ENCODE peak calls at places on chromosomes 2 and 18, in nine cellular contexts. Z is upper lobe of right lung; H is neural progenitor cell; P is iPS DF 6.9; Y is fibroblast of lung; V is thoracic aorta; X is SJCRH30; K is CD8-positive, alpha-beta T cell; W is brain microvascular endothelial cell. B is an unnamed sample.

GRCh38 chr2:18085593-18085992 is 207.1 kb downstream of the KCNS3 start:
- DNase-seq in Y (no peak), W (no peak), X (no peak), V (no peak), Z (no peak), P (no peak), H (no peak), K (no peak), B (no peak)

GRCh38 chr18:75854174-75854573 is 426.7 kb upstream of the SMIM21 start:
- DNase-seq in X (peak), H (peak), P (peak), Y (no peak), V (no peak), K (no peak), W (no peak), Z (no peak), B (no peak)

GRCh38 chr2:239098288-239098970 is 250.5 kb downstream of the TWIST2 start:
- DNase-seq in Y (no peak), W (no peak), Z (no peak), H (no peak), V (no peak), P (no peak), X (no peak), K (no peak), B (no peak)

GRCh38 chr2:163246111-163246510 is 407.5 kb upstream of the KCNH7 start:
- DNase-seq in H (peak), P (no peak), V (no peak), K (no peak), Z (no peak), X (no peak), Y (no peak), W (no peak), B (no peak)

GRCh38 chr18:5237083-5237722 is 40.1 kb upstream of the AKAIN1 start:
- DNase-seq in Z (no peak), P (no peak), K (peak), Y (peak), H (no peak), X (no peak), W (no peak), V (no peak), B (no peak)

GRCh38 chr2:70767094-70767698 is 804 bp downstream of the ADD2 start:
- DNase-seq in Z (no peak), H (peak), Y (no peak), V (no peak), X (no peak), W (no peak), K (no peak), P (no peak), B (no peak)

GRCh38 chr2:132544045-132544630 is 125.9 kb downstream of the LYPD1 start:
- DNase-seq in Z (no peak), P (no peak), K (no peak), X (no peak), V (no peak), Y (no peak), H (no peak), W (no peak), B (no peak)

GRCh38 chr2:70668432-70668831 is 99.6 kb downstream of the ADD2 start:
- DNase-seq in H (no peak), X (no peak), Y (no peak), P (no peak), V (no peak), Z (no peak), K (no peak), W (no peak), B (no peak)

GRCh38 chr2:54275541-54275940 is 19.5 kb upstream of the TSPYL6 start:
- DNase-seq in Y (no peak), W (no peak), Z (no peak), X (no peak), K (no peak), H (no peak), P (no peak), V (no peak), B (no peak)

GRCh38 chr18:13605901-13606300 is 120.5 kb downstream of the FAM210A start:
- DNase-seq in P (no peak), Y (no peak), X (no peak), H (no peak), K (no peak), Z (no peak), V (no peak), W (no peak), B (no peak)

GRCh38 chr2:15486770-15487169 is 74.4 kb downstream of the NBAS start:
- DNase-seq in Z (no peak), K (no peak), H (no peak), Y (no peak), X (no peak), W (no peak), P (no peak), V (no peak), B (no peak)

GRCh38 chr2:239316562-239317465 is 84.0 kb downstream of the HDAC4 start:
- DNase-seq in Z (no peak), P (no peak), K (no peak), V (peak), W (no peak), Y (peak), H (no peak), X (no peak), B (peak)

GRCh38 chr2:3320910-3321605 is 56.6 kb downstream of the EIPR1 start:
- DNase-seq in W (no peak), H (no peak), X (no peak), Y (peak), K (no peak), V (no peak), Z (no peak), P (no peak), B (no peak)

GRCh38 chr18:21315741-21316187 is 73.7 kb downstream of the GREB1L start:
- DNase-seq in K (no peak), P (no peak), X (no peak), Z (no peak), H (peak), V (no peak), W (no peak), Y (peak), B (no peak)

GRCh38 chr2:8162602-8163001 is 519.3 kb upstream of the ID2 start:
- DNase-seq in K (no peak), X (no peak), W (peak), Y (peak), P (no peak), Z (no peak), H (no peak), V (no peak), B (peak)

GRCh38 chr18:56563568-56563967 is 74.8 kb downstream of the TXNL1 start:
- DNase-seq in W (no peak), H (peak), K (no peak), Z (no peak), X (peak), V (no peak), P (peak), Y (no peak), B (no peak)

GRCh38 chr2:238379096-238379810 is 47.5 kb upstream of the ASB1 start:
- DNase-seq in H (no peak), P (no peak), Z (no peak), X (no peak), Y (peak), W (peak), K (no peak), V (no peak), B (no peak)

GRCh38 chr18:24138281-24138883 is 480 bp upstream of the CABYR start:
- DNase-seq in P (no peak), Y (no peak), W (no peak), X (no peak), V (no peak), H (no peak), K (no peak), Z (no peak), B (no peak)

GRCh38 chr2:44772670-44773378 is 168.7 kb upstream of the SIX3 start:
- DNase-seq in Z (no peak), W (no peak), X (peak), K (no peak), H (peak), P (no peak), V (no peak), Y (no peak), B (no peak)

GRCh38 chr2:10654069-10654468 is 35.7 kb downstream of the NOL10 start:
- DNase-seq in V (no peak), H (no peak), Y (peak), X (no peak), K (no peak), P (no peak), W (no peak), Z (no peak), B (no peak)

GRCh38 chr2:147273106-147273505 is 571.7 kb upstream of the ACVR2A start:
- DNase-seq in Z (no peak), P (no peak), K (no peak), W (no peak), X (no peak), H (no peak), V (no peak), Y (no peak), B (no peak)

GRCh38 chr18:73007195-73007934 is 139.6 kb upstream of the NETO1 start:
- DNase-seq in K (no peak), Z (no peak), P (no peak), V (no peak), Y (peak), H (peak), W (no peak), X (no peak), B (no peak)

GRCh38 chr18:62131305-62131909 is 55.4 kb downstream of the PIGN start:
- DNase-seq in P (peak), W (peak), K (peak), H (peak), V (no peak), X (peak), Y (peak), Z (no peak), B (peak)

GRCh38 chr2:27049422-27050280 is 1.8 kb upstream of the AGBL5 start:
- DNase-seq in W (no peak), X (peak), V (no peak), Y (no peak), H (no peak), Z (peak), P (no peak), K (peak), B (no peak)

GRCh38 chr2:219997341-219997851 is 370.0 kb downstream of the SLC4A3 start:
- DNase-seq in X (peak), W (peak), V (no peak), Z (no peak), K (no peak), H (peak), P (peak), Y (peak), B (peak)

GRCh38 chr2:230805353-230806017 is 59.3 kb upstream of the ITM2C start:
- DNase-seq in W (no peak), K (no peak), H (no peak), Y (no peak), X (no peak), Z (no peak), P (no peak), V (no peak), B (no peak)

GRCh38 chr2:165067958-165068612 is 112.8 kb upstream of the SLC38A11 start:
- DNase-seq in H (peak), W (peak), P (peak), X (peak), Y (peak), K (no peak), Z (no peak), V (no peak), B (no peak)

GRCh38 chr2:201987426-201987825 is 46.2 kb upstream of the FZD7 start:
- DNase-seq in W (no peak), X (peak), K (no peak), H (no peak), Z (no peak), Y (no peak), V (no peak), P (no peak), B (no peak)

GRCh38 chr2:183037660-183038340 is 457 bp downstream of the NCKAP1 start:
- DNase-seq in H (peak), W (peak), Y (peak), P (no peak), X (peak), K (peak), V (no peak), Z (peak), B (peak)

GRCh38 chr2:64654993-64655666 is 1.4 kb upstream of the SERTAD2 start:
- DNase-seq in Y (peak), X (peak), W (no peak), Z (no peak), K (no peak), V (no peak), P (no peak), H (no peak), B (no peak)

GRCh38 chr2:172614932-172615331 is 59.0 kb downstream of the PDK1 start:
- DNase-seq in P (no peak), W (peak), H (no peak), Y (no peak), Z (no peak), X (no peak), K (no peak), V (no peak), B (no peak)

GRCh38 chr2:129782618-129782960 is 196.9 kb upstream of the RAB6C start:
- DNase-seq in Z (no peak), P (no peak), Y (no peak), V (no peak), H (no peak), K (no peak), X (no peak), W (no peak), B (no peak)

GRCh38 chr2:105324732-105325131 is 4.8 kb downstream of the TGFBRAP1 start:
- DNase-seq in P (no peak), V (no peak), W (peak), Z (no peak), K (no peak), Y (peak), H (peak), X (peak), B (no peak)

GRCh38 chr2:216404010-216404618 is 8.2 kb upstream of the SMARCAL1 start:
- DNase-seq in Y (no peak), Z (no peak), V (no peak), H (peak), W (peak), K (no peak), X (peak), P (no peak), B (no peak)

GRCh38 chr2:204545861-204546773 is 842 bp downstream of the PARD3B start:
- DNase-seq in H (no peak), V (no peak), Z (peak), K (no peak), W (no peak), X (peak), P (no peak), Y (no peak), B (no peak)
- H3K27ac ChIP-seq in H (no peak), V (peak), Z (peak), K (no peak), W (peak), X (peak), P (no peak), Y (peak), B (peak)

GRCh38 chr18:666177-666576 is 8.7 kb downstream of the TYMS start:
- DNase-seq in Z (no peak), H (peak), Y (no peak), V (no peak), P (no peak), K (no peak), W (no peak), X (no peak), B (no peak)

GRCh38 chr18:659597-659996 is 2.1 kb downstream of the TYMS start:
- DNase-seq in V (no peak), Z (no peak), P (no peak), X (no peak), K (no peak), Y (no peak), W (no peak), H (no peak), B (no peak)

GRCh38 chr18:658947-659533 is 1.6 kb downstream of the TYMS start:
- DNase-seq in K (no peak), X (no peak), H (no peak), V (no peak), P (no peak), Y (no peak), W (no peak), Z (no peak), B (no peak)

GRCh38 chr18:657998-658946 is 819 bp downstream of the TYMS start:
- DNase-seq in K (no peak), Y (peak), X (peak), V (peak), H (peak), W (peak), Z (peak), P (no peak), B (peak)

DNA sequence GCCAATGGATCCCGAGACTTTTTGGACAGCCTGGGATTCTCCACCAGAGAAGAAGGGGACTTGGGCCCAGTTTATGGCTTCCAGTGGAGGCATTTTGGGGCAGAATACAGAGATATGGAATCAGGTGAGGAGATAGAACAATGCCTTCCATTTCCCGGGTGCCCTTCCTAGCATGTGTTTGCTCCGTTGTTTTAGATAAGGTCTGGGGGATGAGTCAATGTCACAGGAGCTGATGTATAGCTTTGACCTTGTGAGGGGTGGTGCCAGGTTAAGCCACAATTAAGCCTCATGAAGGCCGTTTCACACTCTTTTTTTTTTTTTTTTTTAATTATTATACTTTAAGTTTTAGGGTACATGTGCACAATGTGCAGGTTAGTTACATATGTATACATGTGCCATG is 4.7 kb downstream of the TYMS start:
- DNase-seq in P (no peak), W (no peak), K (no peak), H (no peak), X (no peak), Y (no peak), Z (no peak), V (no peak), B (no peak)
- H3K27ac ChIP-seq in P (no peak), W (no peak), K (no peak), H (no peak), X (no peak), Y (no peak), Z (no peak), V (no peak), B (no peak)

GRCh38 chr2:43518182-43518581 is 77.7 kb downstream of the THADA start:
- DNase-seq in X (no peak), P (no peak), V (no peak), W (no peak), H (no peak), K (no peak), Z (no peak), Y (peak), B (no peak)
- H3K27ac ChIP-seq in X (no peak), P (no peak), V (peak), W (no peak), H (no peak), K (no peak), Z (peak), Y (no peak), B (peak)

GRCh38 chr2:28287261-28287915 is 105.3 kb upstream of the FOSL2 start:
- DNase-seq in Z (no peak), Y (peak), W (no peak), V (no peak), P (no peak), X (no peak), K (no peak), H (no peak), B (no peak)
- H3K27ac ChIP-seq in Z (no peak), Y (peak), W (no peak), V (peak), P (no peak), X (no peak), K (no peak), H (no peak), B (peak)

DNA sequence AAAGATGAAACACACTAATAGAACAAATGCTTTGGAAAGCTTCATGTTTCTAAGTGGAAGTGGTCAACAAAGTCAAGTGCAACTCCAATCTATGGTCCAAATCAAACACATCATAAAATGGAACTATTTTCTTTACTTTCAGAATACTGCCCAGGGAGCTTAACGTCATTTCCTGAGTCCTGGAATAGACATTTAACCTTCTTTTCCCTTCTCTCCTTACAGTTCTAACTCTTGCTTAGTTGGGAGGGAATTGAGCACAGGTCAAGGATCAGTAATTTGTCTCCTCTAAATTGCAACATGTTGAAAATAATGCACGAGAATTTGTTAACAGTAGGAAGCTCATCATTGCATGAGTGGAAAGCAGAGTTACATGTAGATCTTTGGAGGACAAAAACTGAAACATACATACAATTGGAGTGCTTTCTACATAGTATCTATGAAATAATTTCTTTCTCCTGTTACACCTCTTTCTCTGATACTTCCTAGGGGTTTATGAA is 87.7 kb downstream of the MEP1B start:
- DNase-seq in Z (no peak), Y (no peak), X (no peak), W (no peak), V (no peak), K (no peak), H (no peak), P (no peak), B (no peak)
- H3K27ac ChIP-seq in Z (no peak), Y (no peak), X (no peak), W (no peak), V (peak), K (no peak), H (no peak), P (no peak), B (no peak)

GRCh38 chr18:682833-683232 is 25.4 kb downstream of the TYMS start:
- DNase-seq in V (no peak), K (no peak), P (no peak), Y (no peak), X (no peak), W (no peak), Z (no peak), H (no peak), B (no peak)

GRCh38 chr18:680392-680791 is 22.9 kb downstream of the TYMS start:
- DNase-seq in H (no peak), Y (no peak), P (no peak), Z (no peak), W (no peak), K (no peak), X (no peak), V (no peak), B (no peak)

GRCh38 chr18:683531-683930 is 26.1 kb downstream of the TYMS start:
- DNase-seq in P (no peak), Y (no peak), W (no peak), X (no peak), V (no peak), K (no peak), H (no peak), Z (no peak), B (no peak)

GRCh38 chr18:678482-679182 is 21.2 kb downstream of the TYMS start:
- DNase-seq in Z (no peak), P (no peak), V (no peak), X (no peak), H (no peak), W (no peak), Y (no peak), K (no peak), B (no peak)

DNA sequence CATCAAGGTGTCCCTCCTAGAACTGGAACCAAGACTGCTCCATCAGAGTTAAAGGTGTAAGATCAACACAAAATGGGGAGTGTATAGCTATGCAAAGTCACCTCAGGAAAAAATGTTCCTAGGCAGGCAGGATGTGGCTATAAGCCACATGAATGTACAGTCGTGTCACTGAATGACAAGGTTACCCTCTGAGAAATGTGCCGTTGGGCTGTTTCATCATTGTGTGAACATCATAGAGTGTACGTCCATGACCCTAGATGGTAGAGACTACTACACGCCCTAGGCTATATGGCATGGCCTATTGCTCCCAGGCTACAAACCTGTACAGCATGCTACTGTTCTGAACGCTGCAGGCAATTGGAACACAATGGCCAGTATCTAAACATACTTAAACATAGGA is 24.5 kb downstream of the TYMS start:
- DNase-seq in K (no peak), W (no peak), H (no peak), V (no peak), X (no peak), Z (no peak), Y (no peak), P (no peak), B (no peak)
- H3K27ac ChIP-seq in K (no peak), W (no peak), H (no peak), V (no peak), X (no peak), Z (no peak), Y (no peak), P (no peak), B (no peak)

GRCh38 chr2:85238607-85239006 is 89.2 kb downstream of the TGOLN2 start:
- DNase-seq in W (no peak), X (no peak), Y (no peak), K (no peak), V (no peak), H (no peak), Z (no peak), P (no peak), B (no peak)
- H3K27ac ChIP-seq in W (no peak), X (no peak), Y (no peak), K (no peak), V (no peak), H (no peak), Z (no peak), P (no peak), B (no peak)

DNA sequence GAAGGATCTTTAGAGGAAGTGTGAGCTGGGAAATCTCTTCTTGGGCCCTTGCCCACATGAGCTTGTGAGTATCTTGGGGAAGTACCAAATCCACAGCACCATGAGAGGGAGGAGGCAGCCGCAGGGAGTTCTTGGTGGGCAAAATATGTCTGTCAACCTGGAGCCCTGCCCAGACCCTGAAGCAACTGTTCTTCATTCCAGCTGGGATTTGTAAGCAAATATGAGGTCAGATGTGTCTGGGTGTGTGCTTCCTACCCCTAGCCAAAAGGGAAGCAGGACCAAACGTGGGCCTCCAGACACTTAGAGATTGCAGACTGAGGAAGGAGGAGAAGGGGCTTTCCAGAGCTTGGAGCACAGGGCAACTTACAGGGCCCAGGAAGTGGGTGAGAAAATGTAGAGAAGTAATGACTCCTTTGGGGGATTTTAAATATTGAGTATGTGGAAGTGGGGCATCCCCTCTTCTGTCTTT is 41.9 kb downstream of the TMEM247 start:
- DNase-seq in V (no peak), Y (peak), K (no peak), X (peak), H (no peak), P (no peak), W (peak), Z (no peak), B (peak)
- H3K27ac ChIP-seq in V (no peak), Y (no peak), K (no peak), X (no peak), H (no peak), P (no peak), W (no peak), Z (no peak), B (peak)

B was measured in uterus.